ENCODE peak calls at places on chromosomes 11 and 22, in four cellular contexts. Q, E, U and Y are unnamed samples. For H3K4me1, the result is how much of the 10 kb centered on the place peaks cover.

GRCh38 chr11:70364745-70365535 is 33.4 kb upstream of the CTTN start:
- DNase-seq in Q (no peak), E (no peak), U (no peak), Y (peak)

GRCh38 chr22:46517255-46517761 is 20.1 kb downstream of the CELSR1 start:
- DNase-seq in Q (no peak), E (no peak), U (no peak), Y (no peak)

GRCh38 chr11:11607772-11608171 is 14.0 kb downstream of the GALNT18 start:
- DNase-seq in Q (no peak), E (peak), U (no peak), Y (no peak)

GRCh38 chr11:2579315-2580060 is 120.3 kb downstream of the KCNQ1OT1 start:
- DNase-seq in Q (no peak), E (no peak), U (peak), Y (no peak)

GRCh38 chr11:1153951-1154487 is 3.7 kb upstream of the MUC5AC start:
- DNase-seq in Q (peak), E (peak), U (peak), Y (no peak)

GRCh38 chr11:109320595-109320994 is 101.4 kb upstream of the C11orf87 start:
- DNase-seq in Q (no peak), E (no peak), U (no peak), Y (no peak)

GRCh38 chr11:350723-351255 is 18.5 kb upstream of the B4GALNT4 start:
- DNase-seq in Q (no peak), E (no peak), U (no peak), Y (no peak)

GRCh38 chr11:64887757-64888405 is 9.5 kb upstream of the EHD1 start:
- DNase-seq in Q (peak), E (peak), U (peak), Y (peak)

GRCh38 chr22:22787805-22788459 is 99.7 kb upstream of the IGLL5 start:
- DNase-seq in Q (peak), E (peak), U (no peak), Y (peak)

GRCh38 chr11:959027-959426 is 33.4 kb downstream of the AP2A2 start:
- DNase-seq in Q (no peak), E (no peak), U (no peak), Y (no peak)

GRCh38 chr22:44711701-44712100 is 9.7 kb downstream of the PRR5 start:
- DNase-seq in Q (no peak), E (no peak), U (no peak), Y (no peak)

GRCh38 chr11:117544431-117544830 is 216.8 kb downstream of the CEP164 start:
- DNase-seq in Q (no peak), E (no peak), U (no peak), Y (no peak)

GRCh38 chr11:63838150-63838681 is 694 bp upstream of the MARK2 start:
- DNase-seq in Q (no peak), E (no peak), U (no peak), Y (no peak)

GRCh38 chr11:63837027-63837688 is 1.8 kb upstream of the MARK2 start:
- DNase-seq in Q (peak), E (peak), U (peak), Y (peak)

GRCh38 chr11:63839508-63840355 is 822 bp downstream of the MARK2 start:
- DNase-seq in Q (no peak), E (peak), U (peak), Y (peak)

GRCh38 chr11:63838682-63839507 is at the start of gene MARK2:
- DNase-seq in Q (peak), E (peak), U (peak), Y (peak)

DNA sequence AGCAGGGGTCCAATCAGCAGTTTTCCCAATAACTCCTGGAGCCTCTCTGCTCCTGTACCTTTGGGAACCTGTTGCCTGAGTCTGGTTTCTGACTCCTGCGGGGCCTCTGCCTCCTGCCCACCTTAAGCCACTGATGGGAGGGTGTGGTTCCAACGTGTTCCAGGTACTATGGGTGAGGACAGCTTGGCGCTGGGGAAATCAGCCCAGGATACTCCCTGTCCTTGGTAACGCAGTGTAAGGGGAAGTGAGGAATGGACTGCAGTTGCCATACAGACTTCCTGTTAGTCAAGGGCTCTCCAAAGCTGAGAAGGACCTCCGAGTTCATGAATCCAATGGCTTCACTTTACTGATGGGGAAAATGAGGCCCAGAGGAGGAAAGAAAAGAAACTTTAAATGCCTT is 1.2 kb upstream of the MARK2 start:
- DNase-seq in Q (no peak), E (peak), U (no peak), Y (no peak)
- H3K27ac ChIP-seq in Q (peak), E (no peak), U (peak), Y (peak)

DNA sequence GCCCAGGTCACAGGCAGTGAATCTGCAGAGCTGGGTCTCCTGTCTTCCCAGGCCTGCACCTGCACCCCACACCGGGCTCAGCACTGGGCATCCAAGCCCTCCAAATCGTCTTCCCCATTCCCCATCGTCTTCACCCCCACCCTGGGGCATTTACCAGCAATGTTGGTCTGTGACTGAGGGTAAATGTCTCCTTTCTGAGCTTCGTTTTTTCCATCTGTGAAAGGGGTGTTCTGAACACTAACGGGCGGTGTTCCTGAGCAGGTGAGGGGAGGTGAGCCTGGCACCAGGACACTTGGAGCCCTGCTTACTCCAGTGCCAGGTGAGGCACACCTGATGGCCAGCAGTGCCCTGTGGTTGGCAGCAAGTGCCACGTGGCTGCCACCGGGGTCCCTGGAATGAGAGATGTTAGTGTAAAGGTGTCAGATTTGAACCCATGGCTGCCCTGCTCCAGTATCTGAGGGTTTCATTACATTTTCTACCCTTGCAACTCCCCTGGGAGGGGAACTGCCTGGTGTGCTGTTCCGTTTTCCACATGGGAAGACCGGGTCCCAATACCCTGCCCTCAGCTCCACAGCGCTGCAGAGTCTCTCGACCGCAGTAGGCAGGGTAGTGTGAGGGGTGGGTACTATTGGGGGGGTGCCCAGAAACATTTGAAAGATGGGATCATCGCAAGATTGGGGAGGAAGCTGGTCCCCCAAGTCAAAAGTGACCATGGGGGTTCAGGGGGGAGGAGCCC is 1.9 kb downstream of the CDC42EP1 start:
- DNase-seq in Q (no peak), E (no peak), U (no peak), Y (no peak)
- H3K4me1 ChIP-seq in Q (half or more), E (under half), U (half or more), Y (under half)

GRCh38 chr22:50260434-50260800 is 1.1 kb downstream of the MAPK12 start:
- DNase-seq in Q (no peak), E (no peak), U (no peak), Y (no peak)
- H3K4me3 ChIP-seq in Q (peak), E (no peak), U (peak), Y (no peak)

GRCh38 chr11:77473801-77474508 is at the start of gene PAK1:
- DNase-seq in Q (peak), E (peak), U (peak), Y (peak)
- H3K27ac ChIP-seq in Q (peak), E (no peak), U (peak), Y (peak)

GRCh38 chr11:128716231-128716630 is 22.4 kb downstream of the FLI1 start:
- DNase-seq in Q (no peak), E (no peak), U (no peak), Y (no peak)
- H3K4me1 ChIP-seq in Q (under half), E (under half), U (under half), Y (half or more)

GRCh38 chr11:83073884-83074283 is 2.2 kb upstream of the RAB30 start:
- DNase-seq in Q (no peak), E (no peak), U (no peak), Y (no peak)

GRCh38 chr11:83072689-83073242 is 1.1 kb upstream of the RAB30 start:
- DNase-seq in Q (no peak), E (no peak), U (no peak), Y (no peak)

GRCh38 chr11:83071641-83072591 is at the start of gene RAB30:
- DNase-seq in Q (peak), E (peak), U (peak), Y (peak)

GRCh38 chr11:83070878-83071640 is 638 bp downstream of the RAB30 start:
- DNase-seq in Q (peak), E (no peak), U (peak), Y (no peak)

GRCh38 chr11:83073248-83073647 is 1.6 kb upstream of the RAB30 start:
- DNase-seq in Q (no peak), E (no peak), U (no peak), Y (peak)
- H3K4me3 ChIP-seq in Q (peak), E (no peak), U (peak), Y (peak)

GRCh38 chr22:42288791-42289190 is 18.3 kb upstream of the TCF20 start:
- DNase-seq in Q (no peak), E (no peak), U (no peak), Y (no peak)

GRCh38 chr22:42292726-42293520 is 22.5 kb upstream of the TCF20 start:
- DNase-seq in Q (no peak), E (no peak), U (no peak), Y (no peak)

GRCh38 chr22:42291287-42291686 is 20.8 kb upstream of the TCF20 start:
- DNase-seq in Q (no peak), E (no peak), U (no peak), Y (no peak)

GRCh38 chr22:42287174-42287890 is 16.9 kb upstream of the TCF20 start:
- DNase-seq in Q (no peak), E (no peak), U (no peak), Y (no peak)

GRCh38 chr22:42289671-42290269 is 19.3 kb upstream of the TCF20 start:
- DNase-seq in Q (no peak), E (no peak), U (no peak), Y (no peak)
- H3K27ac ChIP-seq in Q (no peak), E (no peak), U (no peak), Y (no peak)

DNA sequence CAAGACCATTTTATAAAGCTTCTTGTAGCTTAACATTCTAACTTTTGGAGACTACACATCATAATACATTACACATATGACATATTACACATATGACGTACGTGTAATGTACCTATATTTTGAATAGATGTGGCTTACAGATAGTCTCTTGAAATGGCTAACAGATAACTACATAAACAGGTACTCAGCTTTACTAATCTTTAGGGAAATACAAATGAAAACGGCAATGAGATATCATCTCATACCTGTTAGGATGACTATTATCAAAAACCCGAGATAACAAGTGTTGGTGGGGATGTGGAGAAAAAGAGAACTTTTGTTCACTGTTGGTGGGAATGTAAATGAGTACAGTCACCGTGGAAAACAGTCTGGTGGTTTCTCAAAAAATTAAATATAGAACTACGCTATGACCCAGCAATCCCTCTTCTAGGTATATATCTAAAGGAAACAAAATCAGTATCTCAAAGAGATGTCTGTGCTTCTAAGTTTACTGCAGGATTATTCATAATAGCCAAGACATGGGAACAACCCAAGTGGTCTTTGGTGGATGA is 247.6 kb downstream of the ETS1 start:
- DNase-seq in Q (no peak), E (no peak), U (no peak), Y (peak)
- H3K4me1 ChIP-seq in Q (under half), E (under half), U (under half), Y (half or more)